ENCODE peak calls at places on chromosomes 13 and 19, in four cellular contexts. One of them, this sample, is unnamed.

GRCh38 chr13:94435604-94436226 is 43.8 kb downstream of the DCT start:
- DNase-seq in HepG2: peak; percentile 27
- DNase-seq in GM12878: no peak
- DNase-seq in K562: peak; percentile 40
- DNase-seq in this sample: no peak

GRCh38 chr19:39136225-39136940 is 10.8 kb downstream of the PAK4 start:
- DNase-seq in GM12878: no peak
- DNase-seq in HepG2: no peak
- DNase-seq in K562: no peak
- DNase-seq in this sample: no peak

GRCh38 chr13:43444085-43444484 is 342.7 kb downstream of the ENOX1 start:
- DNase-seq in K562: no peak
- DNase-seq in HepG2: no peak
- DNase-seq in GM12878: no peak
- DNase-seq in this sample: no peak

GRCh38 chr13:35699805-35700204 is 223.3 kb upstream of the MAB21L1 start:
- DNase-seq in HepG2: no peak
- DNase-seq in K562: no peak
- DNase-seq in GM12878: no peak
- DNase-seq in this sample: no peak

GRCh38 chr13:99056381-99057014 is 78.6 kb upstream of the DOCK9 start:
- DNase-seq in K562: no peak
- DNase-seq in HepG2: no peak
- DNase-seq in GM12878: no peak
- DNase-seq in this sample: no peak

GRCh38 chr13:61029064-61029463 is 386.6 kb downstream of the PCDH20 start:
- DNase-seq in GM12878: no peak
- DNase-seq in HepG2: no peak
- DNase-seq in K562: no peak
- DNase-seq in this sample: peak; percentile 36

GRCh38 chr13:24135674-24136300 is 24.7 kb upstream of the SPATA13 start:
- DNase-seq in GM12878: no peak
- DNase-seq in HepG2: no peak
- DNase-seq in K562: no peak
- DNase-seq in this sample: no peak

GRCh38 chr13:110638814-110639806 is 23.8 kb downstream of the NAXD start:
- DNase-seq in GM12878: no peak
- DNase-seq in HepG2: no peak
- DNase-seq in K562: no peak
- DNase-seq in this sample: no peak

GRCh38 chr13:77056382-77056781 is 29.4 kb upstream of the FBXL3 start:
- DNase-seq in K562: no peak
- DNase-seq in GM12878: no peak
- DNase-seq in HepG2: no peak
- DNase-seq in this sample: no peak

GRCh38 chr13:70568571-70568970 is 460.3 kb upstream of the KLHL1 start:
- DNase-seq in HepG2: peak; percentile 25
- DNase-seq in GM12878: peak; percentile 5
- DNase-seq in K562: peak; percentile 27
- DNase-seq in this sample: no peak

GRCh38 chr13:76965759-76966421 is 17.6 kb downstream of the ACOD1 start:
- DNase-seq in K562: no peak
- DNase-seq in HepG2: no peak
- DNase-seq in GM12878: no peak
- DNase-seq in this sample: no peak

DNA sequence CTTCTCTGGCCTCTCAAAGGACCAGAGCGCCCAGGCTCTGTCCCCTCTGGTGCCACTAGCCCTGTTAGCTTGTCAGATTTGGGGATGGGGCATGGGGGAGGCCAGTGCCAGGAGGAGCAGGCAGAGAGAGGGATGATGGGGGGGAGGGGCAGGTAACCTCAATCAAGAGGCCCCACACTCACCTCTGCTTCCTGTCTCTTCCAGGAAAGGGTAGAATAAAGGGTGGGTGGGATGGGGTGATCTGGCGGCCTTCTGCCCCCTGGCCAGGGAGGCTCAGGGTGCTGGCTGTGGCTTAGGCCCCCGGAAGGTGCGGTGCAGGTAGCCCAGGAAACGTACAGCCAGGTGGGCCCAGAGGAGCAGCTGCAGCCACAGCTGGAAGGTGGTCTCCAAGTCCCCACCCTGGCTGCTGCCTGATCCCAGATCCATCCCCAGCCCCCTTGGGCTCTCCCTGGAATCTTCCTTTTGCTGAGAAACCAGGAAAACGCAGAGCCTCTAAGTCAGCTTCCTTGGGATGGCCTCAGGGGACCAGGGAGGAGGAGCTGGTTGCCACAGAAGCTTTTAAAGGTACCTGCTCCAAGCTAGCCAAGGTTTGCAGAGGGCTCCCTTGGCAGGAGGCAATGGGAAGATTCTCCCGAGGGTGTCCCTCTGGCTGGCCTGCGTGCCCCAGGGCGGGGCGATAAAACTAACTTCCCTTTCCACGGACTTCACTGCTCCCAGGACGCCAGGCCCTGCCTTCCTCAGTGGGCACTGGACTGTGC is 5.3 kb downstream of the PRKACA start:
- DNase-seq in GM12878: no peak
- DNase-seq in K562: no peak
- DNase-seq in HepG2: no peak
- DNase-seq in this sample: no peak
- TF ChIP-seq ETV6 in GM12878: no peak
- TF ChIP-seq ETV6 in K562: no peak
- TF ChIP-seq ETV6 in HepG2: no peak
- TF ChIP-seq ETV6 in this sample: no peak

GRCh38 chr13:46728777-46729176 is 68.2 kb downstream of the ESD start:
- DNase-seq in HepG2: peak; percentile 21
- DNase-seq in K562: peak; percentile 25
- DNase-seq in GM12878: no peak
- DNase-seq in this sample: no peak
- TF ChIP-seq ETV6 in HepG2: no peak
- TF ChIP-seq ETV6 in K562: no peak
- TF ChIP-seq ETV6 in GM12878: no peak
- TF ChIP-seq ETV6 in this sample: no peak

GRCh38 chr13:112715715-112716460 is 26.1 kb downstream of the ATP11A start:
- DNase-seq in GM12878: no peak
- DNase-seq in K562: no peak
- DNase-seq in HepG2: no peak
- DNase-seq in this sample: peak; percentile 25

GRCh38 chr13:112712451-112712881 is 22.6 kb downstream of the ATP11A start:
- DNase-seq in K562: no peak
- DNase-seq in HepG2: no peak
- DNase-seq in GM12878: no peak
- DNase-seq in this sample: no peak

GRCh38 chr13:112713517-112714253 is 23.8 kb downstream of the ATP11A start:
- DNase-seq in K562: peak; percentile 35
- DNase-seq in GM12878: no peak
- DNase-seq in HepG2: no peak
- DNase-seq in this sample: peak; percentile 8

GRCh38 chr13:112714772-112715569 is 25.1 kb downstream of the ATP11A start:
- DNase-seq in K562: no peak
- DNase-seq in GM12878: no peak
- DNase-seq in HepG2: peak; percentile 86
- DNase-seq in this sample: peak; percentile 39

DNA sequence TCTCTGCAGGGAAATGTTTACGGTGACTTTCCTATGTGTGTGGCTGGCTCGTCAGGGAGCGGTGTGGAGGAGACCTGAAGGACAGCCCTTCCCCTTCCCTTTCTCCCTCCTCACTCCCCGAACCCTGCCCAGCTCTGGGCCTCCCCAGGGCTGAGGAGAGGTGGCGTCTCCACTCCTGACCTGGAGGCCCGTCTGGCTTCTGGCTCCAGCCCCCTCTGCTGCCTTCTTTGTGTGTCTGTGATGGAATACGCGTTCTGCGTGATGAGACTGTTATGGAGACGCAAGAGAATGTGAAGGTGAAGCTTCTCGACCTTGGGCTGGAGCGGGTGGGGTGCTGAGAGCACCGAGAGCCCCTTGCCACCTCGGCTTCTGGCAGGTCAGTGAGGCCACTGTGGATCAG is 24.5 kb downstream of the ATP11A start:
- DNase-seq in GM12878: no peak
- DNase-seq in K562: no peak
- DNase-seq in HepG2: no peak
- DNase-seq in this sample: peak; percentile 11
- TF ChIP-seq ETV6 in GM12878: no peak
- TF ChIP-seq ETV6 in K562: no peak
- TF ChIP-seq ETV6 in HepG2: no peak
- TF ChIP-seq ETV6 in this sample: no peak

DNA sequence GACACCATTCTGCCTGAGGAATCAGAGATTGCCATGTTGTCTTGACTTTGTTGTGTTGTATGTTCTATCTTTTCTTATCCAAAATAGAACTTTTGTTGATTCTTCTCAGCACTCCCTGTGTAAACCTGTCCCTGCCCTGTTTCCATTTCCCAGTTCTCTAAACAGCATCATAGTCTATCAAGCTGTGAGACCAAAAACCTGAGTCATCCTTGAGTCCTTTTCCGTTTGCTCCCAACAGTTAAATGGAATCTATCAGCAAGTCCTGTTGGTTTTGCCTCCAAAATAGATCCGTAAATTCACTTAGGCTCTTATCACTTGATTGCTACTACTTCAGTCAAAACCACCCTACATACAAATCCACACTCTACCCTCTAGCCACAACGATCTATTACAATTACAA is 667.1 kb downstream of the PCDH9 start:
- DNase-seq in GM12878: no peak
- DNase-seq in HepG2: no peak
- DNase-seq in K562: peak; percentile 33
- DNase-seq in this sample: no peak
- TF ChIP-seq ETV6 in GM12878: no peak
- TF ChIP-seq ETV6 in HepG2: no peak
- TF ChIP-seq ETV6 in K562: no peak
- TF ChIP-seq ETV6 in this sample: no peak

GRCh38 chr13:48110132-48110868 is 15.4 kb upstream of the MED4 start:
- DNase-seq in GM12878: no peak
- DNase-seq in K562: no peak
- DNase-seq in HepG2: no peak
- DNase-seq in this sample: no peak
- TF ChIP-seq ETV6 in GM12878: no peak
- TF ChIP-seq ETV6 in K562: no peak
- TF ChIP-seq ETV6 in HepG2: no peak
- TF ChIP-seq ETV6 in this sample: no peak

GRCh38 chr19:37905936-37906867 is at the start of gene WDR87:
- DNase-seq in GM12878: no peak
- DNase-seq in HepG2: peak; percentile 51
- DNase-seq in K562: peak; percentile 49
- DNase-seq in this sample: peak; percentile 89
- TF ChIP-seq ETV6 in GM12878: no peak
- TF ChIP-seq ETV6 in HepG2: no peak
- TF ChIP-seq ETV6 in K562: no peak
- TF ChIP-seq ETV6 in this sample: peak; percentile 49

DNA sequence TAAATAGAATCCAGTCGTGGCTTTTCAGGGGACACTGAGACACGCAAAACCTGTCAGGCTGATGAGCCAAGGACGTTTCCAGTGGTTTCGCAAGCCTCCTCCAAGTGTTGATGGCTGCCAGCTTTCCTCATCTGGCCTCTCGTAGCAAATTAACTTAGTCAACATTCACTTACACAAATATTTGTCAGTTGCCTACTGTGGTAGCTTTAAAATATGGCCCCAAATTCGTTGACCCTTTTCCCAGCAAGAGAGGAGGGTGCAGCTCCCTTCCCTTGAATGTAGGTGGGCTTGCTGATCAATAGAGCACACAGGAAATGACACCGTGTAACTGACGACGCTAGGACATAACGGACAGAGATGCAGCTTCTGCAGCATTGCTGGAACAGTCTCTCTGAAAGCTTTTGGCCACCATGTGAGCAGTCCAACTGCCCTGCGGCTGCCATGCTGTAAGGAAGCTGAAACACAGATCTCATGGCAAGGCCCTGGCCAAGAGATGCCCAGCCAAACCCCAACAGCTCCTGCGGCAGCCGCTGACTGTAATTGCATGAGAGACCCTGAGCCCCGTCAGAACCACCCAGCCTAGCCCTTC is 5.5 kb upstream of the RANBP3 start:
- DNase-seq in HepG2: no peak
- DNase-seq in K562: peak; percentile 30
- DNase-seq in GM12878: no peak
- DNase-seq in this sample: no peak
- TF ChIP-seq ETV6 in HepG2: no peak
- TF ChIP-seq ETV6 in K562: no peak
- TF ChIP-seq ETV6 in GM12878: no peak
- TF ChIP-seq ETV6 in this sample: no peak

GRCh38 chr19:17757125-17757524 is 5.8 kb downstream of the FCHO1 start:
- DNase-seq in GM12878: no peak
- DNase-seq in K562: no peak
- DNase-seq in HepG2: no peak
- DNase-seq in this sample: no peak
- TF ChIP-seq ETV6 in GM12878: no peak
- TF ChIP-seq ETV6 in K562: no peak
- TF ChIP-seq ETV6 in HepG2: no peak
- TF ChIP-seq ETV6 in this sample: no peak

This sample was measured in WTC11.